ENCODE peak calls at places on chromosomes 11 and 22, in four cellular contexts. One of them, this sample, is unnamed.

GRCh38 chr11:12727556-12728070 is 53.4 kb downstream of the TEAD1 start:
- DNase-seq in K562: no peak
- DNase-seq in HepG2: no peak
- DNase-seq in GM12878: no peak
- DNase-seq in this sample: no peak

GRCh38 chr22:48517039-48518030 is 1310.3 kb downstream of the BRD1 start:
- DNase-seq in K562: no peak
- DNase-seq in GM12878: no peak
- DNase-seq in HepG2: peak
- DNase-seq in this sample: no peak

GRCh38 chr22:47307326-47307725 is 544.9 kb downstream of the TBC1D22A start:
- DNase-seq in K562: peak
- DNase-seq in HepG2: no peak
- DNase-seq in GM12878: no peak
- DNase-seq in this sample: no peak

GRCh38 chr22:21047730-21048129 is 2.0 kb downstream of the LRRC74B start:
- DNase-seq in HepG2: no peak
- DNase-seq in GM12878: no peak
- DNase-seq in K562: no peak
- DNase-seq in this sample: no peak

GRCh38 chr22:49013707-49014106 is 814.0 kb downstream of the BRD1 start:
- DNase-seq in GM12878: no peak
- DNase-seq in K562: no peak
- DNase-seq in HepG2: no peak
- DNase-seq in this sample: peak

GRCh38 chr22:50141891-50142363 is 28.6 kb upstream of the PANX2 start:
- DNase-seq in HepG2: no peak
- DNase-seq in K562: peak
- DNase-seq in GM12878: no peak
- DNase-seq in this sample: no peak

GRCh38 chr11:33542921-33543320 is 157.7 kb downstream of the C11orf91 start:
- DNase-seq in HepG2: peak
- DNase-seq in GM12878: no peak
- DNase-seq in K562: peak
- DNase-seq in this sample: peak

GRCh38 chr11:101169944-101170343 is 40.3 kb upstream of the PGR start:
- DNase-seq in K562: no peak
- DNase-seq in HepG2: no peak
- DNase-seq in GM12878: no peak
- DNase-seq in this sample: no peak

GRCh38 chr11:120789391-120789790 is 234.5 kb upstream of the TBCEL start:
- DNase-seq in GM12878: no peak
- DNase-seq in HepG2: no peak
- DNase-seq in K562: no peak
- DNase-seq in this sample: no peak

GRCh38 chr11:26621147-26621546 is 49.1 kb upstream of the MUC15 start:
- DNase-seq in K562: no peak
- DNase-seq in HepG2: no peak
- DNase-seq in GM12878: no peak
- DNase-seq in this sample: no peak

GRCh38 chr22:40210814-40211213 is 33.1 kb downstream of the TNRC6B start:
- DNase-seq in GM12878: peak
- DNase-seq in K562: no peak
- DNase-seq in HepG2: no peak
- DNase-seq in this sample: no peak

GRCh38 chr11:46055371-46055770 is 65.9 kb downstream of the PHF21A start:
- DNase-seq in HepG2: peak
- DNase-seq in K562: no peak
- DNase-seq in GM12878: no peak
- DNase-seq in this sample: no peak

GRCh38 chr11:13118194-13118593 is 109.1 kb downstream of the RASSF10 start:
- DNase-seq in HepG2: peak
- DNase-seq in K562: no peak
- DNase-seq in GM12878: no peak
- DNase-seq in this sample: no peak

GRCh38 chr11:130403967-130404366 is 24.4 kb downstream of the ADAMTS8 start:
- DNase-seq in GM12878: no peak
- DNase-seq in HepG2: no peak
- DNase-seq in K562: no peak
- DNase-seq in this sample: peak

GRCh38 chr11:68370211-68371111 is 58.1 kb downstream of the LRP5 start:
- DNase-seq in GM12878: peak
- DNase-seq in HepG2: no peak
- DNase-seq in K562: no peak
- DNase-seq in this sample: no peak

GRCh38 chr11:61042537-61042936 is 59.8 kb upstream of the CD5 start:
- DNase-seq in HepG2: no peak
- DNase-seq in K562: no peak
- DNase-seq in GM12878: no peak
- DNase-seq in this sample: no peak

GRCh38 chr11:70335511-70335910 is 62.8 kb upstream of the CTTN start:
- DNase-seq in HepG2: no peak
- DNase-seq in GM12878: no peak
- DNase-seq in K562: peak
- DNase-seq in this sample: no peak

GRCh38 chr22:21734540-21735197 is 925 bp downstream of the YPEL1 start:
- DNase-seq in GM12878: no peak
- DNase-seq in K562: no peak
- DNase-seq in HepG2: no peak
- DNase-seq in this sample: no peak

GRCh38 chr11:86303257-86303656 is 1.2 kb downstream of the HIKESHI start:
- DNase-seq in HepG2: no peak
- DNase-seq in K562: peak
- DNase-seq in GM12878: no peak
- DNase-seq in this sample: no peak

GRCh38 chr11:9347100-9347499 is 32.7 kb upstream of the TMEM41B start:
- DNase-seq in GM12878: no peak
- DNase-seq in K562: peak
- DNase-seq in HepG2: no peak
- DNase-seq in this sample: no peak

GRCh38 chr11:7457211-7457610 is 28.1 kb upstream of the OLFML1 start:
- DNase-seq in GM12878: no peak
- DNase-seq in K562: no peak
- DNase-seq in HepG2: no peak
- DNase-seq in this sample: no peak

GRCh38 chr11:31805037-31805628 is 6.0 kb downstream of the PAX6 start:
- DNase-seq in GM12878: no peak
- DNase-seq in HepG2: no peak
- DNase-seq in K562: no peak
- DNase-seq in this sample: no peak

GRCh38 chr22:43826142-43827093 is 14.3 kb upstream of the EFCAB6 start:
- DNase-seq in GM12878: no peak
- DNase-seq in K562: no peak
- DNase-seq in HepG2: no peak
- DNase-seq in this sample: peak

GRCh38 chr11:64321026-64321425 is 3.1 kb downstream of the PRDX5 start:
- DNase-seq in K562: no peak
- DNase-seq in GM12878: no peak
- DNase-seq in HepG2: no peak
- DNase-seq in this sample: no peak
- TF ChIP-seq HDAC6 in K562: no peak
- TF ChIP-seq HDAC6 in GM12878: no peak
- TF ChIP-seq HDAC6 in HepG2: no peak
- TF ChIP-seq HDAC6 in this sample: no peak

DNA sequence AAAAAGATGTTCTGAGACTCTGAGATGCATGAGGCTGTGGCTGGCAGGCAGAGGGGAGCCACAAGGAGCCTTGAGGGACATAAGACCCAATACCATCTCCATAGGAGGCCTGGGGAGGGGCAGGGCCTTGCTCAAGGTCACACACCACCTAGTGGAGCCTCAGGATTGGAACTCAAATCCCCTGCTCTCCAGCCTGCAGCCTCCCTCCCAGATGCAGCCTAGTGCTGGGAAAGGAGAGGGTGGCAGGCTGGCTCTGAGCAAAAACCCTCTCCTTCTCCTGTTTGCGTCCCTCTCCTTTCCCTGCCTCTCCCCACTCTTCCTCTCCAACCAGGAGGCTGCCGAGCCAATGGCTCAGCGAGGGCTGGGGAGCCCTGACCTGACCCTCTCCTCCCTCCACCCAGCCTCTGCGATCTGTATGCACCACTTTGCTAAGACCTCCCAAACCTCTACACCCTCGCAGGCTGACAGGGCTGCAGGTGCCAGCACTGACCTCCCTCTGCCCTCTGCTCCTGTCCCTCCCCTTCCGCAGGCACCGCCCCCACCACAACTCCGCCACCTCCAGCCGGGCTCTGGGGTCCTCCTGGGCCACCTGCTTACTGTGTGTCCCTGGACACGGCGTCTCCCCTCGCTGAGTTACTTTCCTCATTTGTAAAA is 14.7 kb downstream of the IGLL1 start:
- DNase-seq in GM12878: no peak
- DNase-seq in K562: peak
- DNase-seq in HepG2: no peak
- DNase-seq in this sample: no peak
- TF ChIP-seq HDAC6 in GM12878: no peak
- TF ChIP-seq HDAC6 in K562: no peak
- TF ChIP-seq HDAC6 in HepG2: no peak
- TF ChIP-seq HDAC6 in this sample: no peak

GRCh38 chr11:353315-353857 is 15.9 kb upstream of the B4GALNT4 start:
- DNase-seq in HepG2: peak
- DNase-seq in GM12878: no peak
- DNase-seq in K562: peak
- DNase-seq in this sample: no peak
- TF ChIP-seq HDAC6 in HepG2: no peak
- TF ChIP-seq HDAC6 in GM12878: no peak
- TF ChIP-seq HDAC6 in K562: no peak
- TF ChIP-seq HDAC6 in this sample: no peak

GRCh38 chr11:77547047-77547836 is 42.5 kb upstream of the AQP11 start:
- DNase-seq in GM12878: no peak
- DNase-seq in HepG2: no peak
- DNase-seq in K562: no peak
- DNase-seq in this sample: no peak
- TF ChIP-seq HDAC6 in GM12878: no peak
- TF ChIP-seq HDAC6 in HepG2: no peak
- TF ChIP-seq HDAC6 in K562: no peak
- TF ChIP-seq HDAC6 in this sample: no peak

DNA sequence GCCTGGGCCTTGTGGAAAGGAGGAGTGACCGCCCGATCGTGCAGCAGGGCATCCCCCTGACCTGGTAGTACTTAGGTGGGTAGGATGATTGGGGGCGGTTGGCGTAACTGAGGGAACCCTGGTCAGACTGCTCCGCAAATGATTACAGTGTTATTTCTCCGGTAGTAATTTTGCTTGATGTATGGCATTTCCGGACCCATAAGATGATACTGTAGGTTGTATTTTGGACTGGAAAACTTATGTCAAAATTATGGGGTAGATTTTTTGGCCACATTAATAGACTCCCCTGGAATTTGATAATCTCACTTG is 811 bp downstream of the MTMR3 start:
- DNase-seq in GM12878: no peak
- DNase-seq in K562: no peak
- DNase-seq in HepG2: no peak
- DNase-seq in this sample: no peak
- TF ChIP-seq HDAC6 in GM12878: no peak
- TF ChIP-seq HDAC6 in K562: no peak
- TF ChIP-seq HDAC6 in HepG2: no peak
- TF ChIP-seq HDAC6 in this sample: no peak

GRCh38 chr11:117840881-117841581 is 16.5 kb upstream of the FXYD2 start:
- DNase-seq in GM12878: no peak
- DNase-seq in HepG2: no peak
- DNase-seq in K562: no peak
- DNase-seq in this sample: no peak
- TF ChIP-seq HDAC6 in GM12878: no peak
- TF ChIP-seq HDAC6 in HepG2: no peak
- TF ChIP-seq HDAC6 in K562: no peak
- TF ChIP-seq HDAC6 in this sample: no peak

GRCh38 chr22:22983816-22984215 is 86.5 kb upstream of the GNAZ start:
- DNase-seq in GM12878: no peak
- DNase-seq in HepG2: no peak
- DNase-seq in K562: no peak
- DNase-seq in this sample: no peak

GRCh38 chr22:22981670-22982571 is 88.4 kb upstream of the GNAZ start:
- DNase-seq in K562: no peak
- DNase-seq in GM12878: no peak
- DNase-seq in HepG2: no peak
- DNase-seq in this sample: no peak

GRCh38 chr22:22983123-22983522 is 87.2 kb upstream of the GNAZ start:
- DNase-seq in GM12878: no peak
- DNase-seq in K562: no peak
- DNase-seq in HepG2: no peak
- DNase-seq in this sample: no peak

GRCh38 chr22:22984967-22985366 is 85.4 kb upstream of the GNAZ start:
- DNase-seq in HepG2: no peak
- DNase-seq in GM12878: no peak
- DNase-seq in K562: no peak
- DNase-seq in this sample: no peak

DNA sequence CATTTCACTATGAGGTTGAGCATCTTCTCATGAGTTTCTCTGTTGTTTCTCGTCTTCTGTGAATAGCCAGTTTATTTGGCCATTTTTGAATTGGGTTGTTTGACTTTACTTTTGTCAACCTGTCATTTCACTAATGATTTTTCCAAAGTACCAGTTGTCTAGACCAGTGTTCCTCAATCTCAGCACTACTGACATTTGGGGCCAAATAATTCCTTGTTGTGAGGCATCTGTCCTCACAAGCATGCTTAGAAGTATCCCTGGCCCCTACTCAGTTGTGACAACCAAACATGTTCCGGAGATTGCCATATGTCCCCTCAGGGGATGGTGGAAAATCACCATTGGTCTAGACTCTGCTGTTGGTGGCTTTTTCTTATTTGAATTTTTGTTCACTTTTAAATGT is 87.7 kb upstream of the GNAZ start:
- DNase-seq in HepG2: no peak
- DNase-seq in K562: no peak
- DNase-seq in GM12878: no peak
- DNase-seq in this sample: no peak
- TF ChIP-seq HDAC6 in HepG2: no peak
- TF ChIP-seq HDAC6 in K562: no peak
- TF ChIP-seq HDAC6 in GM12878: no peak
- TF ChIP-seq HDAC6 in this sample: no peak

DNA sequence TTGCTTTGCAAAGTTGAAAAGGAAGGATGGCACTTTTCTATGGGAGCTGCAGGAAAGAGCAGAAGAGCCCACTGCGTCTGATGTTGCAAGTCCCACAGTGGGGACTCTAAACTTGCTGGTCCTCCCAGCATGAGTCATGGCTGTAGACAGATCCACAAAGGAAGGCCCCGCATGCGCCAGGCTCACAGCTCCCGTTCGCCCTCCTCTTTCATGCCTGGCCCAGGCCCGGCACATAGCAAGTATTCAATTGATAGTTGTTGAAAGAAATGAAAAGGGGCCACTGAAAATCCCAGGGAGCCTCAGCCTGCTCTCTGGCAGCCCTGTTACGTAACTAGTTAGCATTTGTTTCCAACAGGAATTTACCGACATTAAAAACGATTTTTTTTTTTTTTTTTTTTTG is 18.9 kb downstream of the AP1B1 start:
- DNase-seq in HepG2: no peak
- DNase-seq in K562: peak
- DNase-seq in GM12878: no peak
- DNase-seq in this sample: peak
- TF ChIP-seq HDAC6 in HepG2: no peak
- TF ChIP-seq HDAC6 in K562: no peak
- TF ChIP-seq HDAC6 in GM12878: no peak
- TF ChIP-seq HDAC6 in this sample: no peak